ENCODE peak calls at places on chromosomes 2 and 18, in five cellular contexts. N is fibroblast of the aortic adventitia, Y is tibial nerve, X is aorta, O is Caco-2. U is an unnamed sample.

GRCh38 chr2:113231064-113231463 is 47.7 kb downstream of the PAX8 start:
- DNase-seq in Y (no peak), X (no peak), O (peak), N (peak), U (no peak)

GRCh38 chr2:173652311-173652710 is 297.6 kb downstream of the CDCA7 start:
- DNase-seq in Y (no peak), X (no peak), O (no peak), N (peak), U (peak)

GRCh38 chr2:151251012-151251411 is 10.7 kb downstream of the RBM43 start:
- DNase-seq in X (no peak), O (no peak), Y (no peak), N (peak), U (peak)

GRCh38 chr2:150531626-150532419 is 44.4 kb upstream of the RND3 start:
- DNase-seq in X (no peak), N (peak), O (no peak), Y (no peak), U (no peak)

GRCh38 chr2:95273911-95274290 is 348 bp upstream of the PROM2 start:
- DNase-seq in N (no peak), Y (no peak), X (no peak), O (peak), U (no peak)

GRCh38 chr18:67135981-67136380 is 380.5 kb downstream of the DSEL start:
- DNase-seq in X (no peak), O (no peak), N (no peak), Y (no peak), U (no peak)

GRCh38 chr18:59172664-59173249 is 33.1 kb downstream of the SEC11C start:
- DNase-seq in O (no peak), N (no peak), Y (no peak), X (no peak), U (no peak)

GRCh38 chr2:147628971-147629421 is 215.8 kb upstream of the ACVR2A start:
- DNase-seq in O (no peak), N (no peak), X (no peak), Y (no peak), U (peak)

GRCh38 chr18:35406666-35407065 is 29.5 kb upstream of the ZNF396 start:
- DNase-seq in O (no peak), N (no peak), X (no peak), Y (no peak), U (peak)

GRCh38 chr2:2026252-2026831 is 282.0 kb upstream of the PXDN start:
- DNase-seq in N (no peak), X (no peak), O (no peak), Y (no peak), U (no peak)

GRCh38 chr2:2025803-2026202 is 281.5 kb upstream of the PXDN start:
- DNase-seq in Y (no peak), O (no peak), X (no peak), N (no peak), U (no peak)

GRCh38 chr2:2024751-2025481 is 280.6 kb upstream of the PXDN start:
- DNase-seq in N (no peak), O (no peak), X (no peak), Y (no peak), U (no peak)

GRCh38 chr2:2028041-2028440 is 283.7 kb upstream of the PXDN start:
- DNase-seq in N (no peak), Y (no peak), X (no peak), O (no peak), U (no peak)

GRCh38 chr2:2026851-2027250 is 282.5 kb upstream of the PXDN start:
- DNase-seq in X (no peak), Y (no peak), O (no peak), N (no peak), U (no peak)
- H3K4me3 ChIP-seq in X (no peak), Y (no peak), O (no peak), N (no peak), U (no peak)

DNA sequence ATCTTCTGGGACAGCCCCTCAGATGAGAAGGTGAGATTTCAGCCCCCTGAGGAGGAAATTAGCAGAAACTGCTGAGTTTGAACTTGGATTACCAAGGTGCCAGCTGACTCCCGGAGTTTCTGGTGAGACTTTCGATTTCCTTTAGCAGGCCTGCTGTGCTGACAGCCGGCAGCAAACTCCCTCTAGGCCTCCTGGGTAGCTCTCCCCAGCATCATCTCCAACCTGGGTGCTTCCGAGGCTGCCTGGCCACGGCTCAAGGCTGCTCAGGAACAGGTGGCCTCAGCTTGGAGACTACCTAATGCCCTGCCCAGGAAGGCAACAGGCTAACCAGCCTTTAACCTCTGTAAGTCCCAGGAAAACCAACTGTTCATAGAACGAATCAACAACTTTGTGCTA is 16.4 kb downstream of the SDC1 start:
- DNase-seq in N (no peak), O (no peak), Y (no peak), X (no peak), U (no peak)
- H3K4me3 ChIP-seq in N (no peak), O (no peak), Y (no peak), X (no peak), U (no peak)

DNA sequence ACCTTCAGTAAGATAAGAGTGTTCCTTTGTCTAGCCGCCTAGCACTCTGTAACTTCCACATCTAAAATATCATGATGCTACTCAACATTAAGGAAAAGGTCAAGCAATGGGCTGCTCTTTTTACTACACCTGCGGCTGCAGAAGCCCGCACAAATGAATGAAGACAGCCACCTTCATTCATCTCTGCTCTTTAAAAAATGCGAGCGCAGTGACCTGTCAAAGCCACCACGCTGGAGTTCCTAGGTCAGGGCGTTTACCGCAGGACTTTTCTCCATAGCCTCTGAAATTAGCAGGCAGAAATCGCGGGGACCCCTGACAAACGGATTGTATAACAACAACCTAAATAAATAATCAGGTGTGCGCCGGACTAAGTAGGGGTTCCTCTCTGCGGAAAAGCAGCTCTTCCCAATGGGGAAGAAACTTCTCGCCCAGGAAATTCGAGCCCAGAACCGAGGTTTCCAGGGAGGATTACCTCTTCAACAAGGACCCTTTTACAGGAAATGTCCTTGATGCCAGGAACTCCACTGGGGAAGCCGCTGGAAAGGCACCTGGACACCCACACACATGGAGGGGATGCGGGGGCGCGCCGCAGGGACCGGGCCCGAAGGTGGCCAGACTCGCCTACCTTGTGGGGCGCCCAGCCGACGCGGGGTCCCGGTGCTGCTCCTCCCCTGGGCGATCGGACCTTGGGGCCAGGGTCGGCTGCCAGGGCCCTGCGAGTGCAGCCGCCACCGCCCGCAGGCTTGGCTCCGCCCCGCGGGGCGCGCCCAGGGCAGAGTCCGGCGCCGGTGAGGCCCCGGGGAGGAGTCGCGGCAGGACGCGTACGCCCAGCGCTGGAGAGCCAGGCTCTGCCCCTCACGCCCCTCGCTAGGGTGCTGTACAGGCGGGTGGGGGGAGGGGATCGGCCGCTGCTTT is at the start of gene CCDC68:
- DNase-seq in N (no peak), O (peak), X (peak), Y (no peak), U (peak)
- H3K4me3 ChIP-seq in N (peak), O (peak), X (no peak), Y (peak), U (peak)

DNA sequence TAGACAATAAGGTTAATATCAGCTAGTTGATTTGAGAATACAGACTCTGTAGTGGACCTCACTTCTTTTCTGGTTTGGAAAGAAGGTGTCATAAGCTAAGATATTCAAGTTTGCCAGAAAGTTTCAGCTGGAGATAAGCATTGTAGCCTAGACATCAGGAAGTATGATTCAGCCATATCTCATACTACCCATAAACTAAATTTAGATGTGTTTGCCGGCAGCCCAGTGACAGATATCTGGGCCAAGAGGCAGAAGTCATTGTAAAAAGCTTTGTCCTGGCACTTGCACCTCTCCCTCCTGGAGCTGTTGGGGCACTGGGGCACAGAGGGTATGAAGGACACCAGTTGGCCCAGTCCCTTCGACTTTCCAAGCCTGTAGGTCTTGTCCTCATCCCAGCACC is 128.0 kb downstream of the EPHA4 start:
- DNase-seq in N (peak), O (no peak), X (peak), Y (no peak), U (no peak)
- H3K4me3 ChIP-seq in N (no peak), O (no peak), X (no peak), Y (no peak), U (no peak)